ENCODE peak calls at places on chromosomes 2 and 18, in nine cellular contexts. X is fibroblast of lung, T is GM23338, F is PC-9, Q is ovary, W is left ventricle myocardium inferior, Y is heart left ventricle, G is breast epithelium, L is cardiac muscle cell. V is an unnamed sample. For H3K4me1, the result is how much of the 10 kb centered on the place peaks cover.

GRCh38 chr2:173652731-173653426 is 298.2 kb downstream of the CDCA7 start:
- DNase-seq in Q (no peak), T (no peak), Y (no peak), W (no peak), F (peak), X (peak), L (no peak), G (peak), V (no peak)

GRCh38 chr2:97995026-97995733 is 568 bp downstream of the TMEM131 start:
- DNase-seq in W (peak), Y (peak), G (no peak), X (peak), F (no peak), T (peak), Q (no peak), L (peak), V (no peak)

GRCh38 chr2:58435246-58435645 is 194.1 kb upstream of the FANCL start:
- DNase-seq in X (no peak), L (no peak), T (peak), G (no peak), F (no peak), W (no peak), Q (no peak), Y (no peak), V (no peak)

GRCh38 chr2:189824694-189825396 is 40.6 kb downstream of the PMS1 start:
- DNase-seq in W (no peak), G (no peak), T (no peak), Y (no peak), X (peak), L (no peak), Q (no peak), F (no peak), V (no peak)

GRCh38 chr18:79515331-79515730 is 119.6 kb downstream of the NFATC1 start:
- DNase-seq in Y (peak), F (no peak), G (peak), Q (peak), T (no peak), X (no peak), W (no peak), L (no peak), V (no peak)

GRCh38 chr18:26976206-26976605 is 110.7 kb upstream of the AQP4 start:
- DNase-seq in G (no peak), L (no peak), X (no peak), T (no peak), Y (no peak), Q (no peak), W (no peak), F (no peak), V (no peak)

GRCh38 chr2:75607988-75608683 is 38.4 kb upstream of the MRPL19 start:
- DNase-seq in X (peak), G (no peak), L (no peak), W (no peak), Y (no peak), T (peak), Q (no peak), F (no peak), V (no peak)

GRCh38 chr2:224104668-224105386 is 65.7 kb upstream of the SERPINE2 start:
- DNase-seq in Q (no peak), Y (no peak), L (no peak), X (peak), T (no peak), F (no peak), W (no peak), G (no peak), V (no peak)

GRCh38 chr18:37661061-37661460 is 95.5 kb upstream of the CELF4 start:
- DNase-seq in L (no peak), Y (no peak), W (no peak), G (no peak), T (no peak), F (no peak), Q (no peak), X (no peak), V (no peak)

GRCh38 chr2:148963461-148963860 is 75.0 kb upstream of the LYPD6B start:
- DNase-seq in Q (no peak), X (no peak), Y (no peak), G (no peak), T (no peak), L (no peak), F (no peak), W (no peak), V (no peak)

GRCh38 chr2:235688511-235689426 is 194.9 kb downstream of the AGAP1 start:
- DNase-seq in Q (no peak), G (no peak), Y (no peak), F (no peak), L (no peak), X (no peak), T (no peak), W (no peak), V (peak)

GRCh38 chr18:46555213-46555612 is 101.8 kb downstream of the LOXHD1 start:
- DNase-seq in T (no peak), F (no peak), X (no peak), L (no peak), Y (no peak), G (no peak), W (no peak), Q (no peak), V (no peak)

GRCh38 chr18:58960946-58961722 is 96.5 kb downstream of the ZNF532 start:
- DNase-seq in W (no peak), L (no peak), X (peak), Q (no peak), F (no peak), T (no peak), Y (no peak), G (no peak), V (no peak)

GRCh38 chr18:12406376-12407111 is 1.2 kb upstream of the PRELID3A start:
- DNase-seq in F (no peak), L (peak), Q (no peak), X (peak), G (no peak), Y (no peak), W (no peak), T (no peak), V (no peak)

GRCh38 chr18:23721711-23722479 is 32.6 kb downstream of the LAMA3 start:
- DNase-seq in X (peak), G (no peak), Q (no peak), W (no peak), L (no peak), T (no peak), Y (no peak), F (no peak), V (no peak)

GRCh38 chr18:43605224-43605623 is 327.9 kb upstream of the SYT4 start:
- DNase-seq in G (no peak), W (no peak), Y (no peak), L (no peak), X (no peak), F (no peak), Q (no peak), T (no peak), V (no peak)

GRCh38 chr18:1539276-1539675 is 634.6 kb downstream of the ADCYAP1 start:
- DNase-seq in W (no peak), G (no peak), T (no peak), Q (no peak), Y (no peak), X (no peak), L (no peak), F (no peak), V (no peak)

GRCh38 chr2:205461678-205462665 is 220.3 kb upstream of the NRP2 start:
- DNase-seq in L (no peak), X (peak), W (no peak), F (no peak), T (no peak), Q (no peak), G (no peak), Y (no peak), V (no peak)

GRCh38 chr2:143907801-143908200 is 612.1 kb downstream of the ZEB2 start:
- DNase-seq in W (no peak), G (no peak), F (no peak), X (no peak), T (no peak), Y (no peak), L (no peak), Q (no peak), V (no peak)

GRCh38 chr2:240643093-240643810 is 18.0 kb downstream of the GPR35 start:
- DNase-seq in X (no peak), L (no peak), W (peak), F (no peak), Y (no peak), T (no peak), Q (no peak), G (peak), V (no peak)

GRCh38 chr2:203238329-203238710 is 498 bp upstream of the CYP20A1 start:
- DNase-seq in W (no peak), Q (no peak), L (no peak), G (no peak), X (no peak), F (no peak), Y (peak), T (no peak), V (no peak)

GRCh38 chr18:14943967-14944636 is 196.1 kb downstream of the ANKRD30B start:
- DNase-seq in W (no peak), X (no peak), Q (no peak), G (no peak), F (no peak), T (no peak), Y (no peak), L (no peak), V (no peak)

GRCh38 chr18:49021076-49021432 is 70.3 kb upstream of the SMAD7 start:
- DNase-seq in F (no peak), X (no peak), Y (peak), W (no peak), L (no peak), T (no peak), G (no peak), Q (no peak), V (no peak)

GRCh38 chr2:14427982-14428567 is 204.4 kb upstream of the LRATD1 start:
- DNase-seq in F (no peak), Y (no peak), Q (no peak), T (no peak), G (no peak), W (no peak), L (no peak), X (peak), V (peak)

GRCh38 chr2:108194409-108195132 is 45.2 kb upstream of the SULT1C3 start:
- DNase-seq in X (no peak), Q (no peak), F (no peak), Y (no peak), L (peak), T (peak), W (no peak), G (no peak), V (no peak)

GRCh38 chr2:214052235-214052634 is 358.6 kb upstream of the VWC2L start:
- DNase-seq in W (no peak), Y (no peak), Q (no peak), L (peak), X (no peak), T (no peak), F (no peak), G (no peak), V (no peak)

GRCh38 chr2:227228061-227228667 is 63.7 kb downstream of the COL4A3 start:
- DNase-seq in Q (no peak), G (peak), L (no peak), W (peak), X (peak), F (peak), T (no peak), Y (peak), V (peak)

GRCh38 chr2:84757648-84758047 is 123.2 kb downstream of the TRABD2A start:
- DNase-seq in L (no peak), Q (no peak), X (no peak), W (no peak), T (peak), Y (no peak), G (no peak), F (no peak), V (no peak)

GRCh38 chr18:3248062-3248669 is 565 bp downstream of the MYL12A start:
- DNase-seq in L (peak), F (no peak), Q (no peak), W (peak), G (no peak), Y (no peak), T (peak), X (peak), V (no peak)

GRCh38 chr2:232842689-232843088 is 27.4 kb upstream of the SNORC start:
- DNase-seq in F (no peak), Q (no peak), L (no peak), T (no peak), Y (no peak), X (no peak), G (no peak), W (no peak), V (no peak)

GRCh38 chr2:23476786-23477185 is 91.8 kb downstream of the KLHL29 start:
- DNase-seq in X (no peak), G (no peak), F (no peak), Y (no peak), L (no peak), W (no peak), Q (no peak), T (no peak), V (no peak)

GRCh38 chr18:13449651-13450050 is 231.1 kb downstream of the LDLRAD4 start:
- DNase-seq in X (no peak), F (no peak), T (no peak), W (no peak), G (no peak), L (no peak), Q (no peak), Y (no peak), V (no peak)

DNA sequence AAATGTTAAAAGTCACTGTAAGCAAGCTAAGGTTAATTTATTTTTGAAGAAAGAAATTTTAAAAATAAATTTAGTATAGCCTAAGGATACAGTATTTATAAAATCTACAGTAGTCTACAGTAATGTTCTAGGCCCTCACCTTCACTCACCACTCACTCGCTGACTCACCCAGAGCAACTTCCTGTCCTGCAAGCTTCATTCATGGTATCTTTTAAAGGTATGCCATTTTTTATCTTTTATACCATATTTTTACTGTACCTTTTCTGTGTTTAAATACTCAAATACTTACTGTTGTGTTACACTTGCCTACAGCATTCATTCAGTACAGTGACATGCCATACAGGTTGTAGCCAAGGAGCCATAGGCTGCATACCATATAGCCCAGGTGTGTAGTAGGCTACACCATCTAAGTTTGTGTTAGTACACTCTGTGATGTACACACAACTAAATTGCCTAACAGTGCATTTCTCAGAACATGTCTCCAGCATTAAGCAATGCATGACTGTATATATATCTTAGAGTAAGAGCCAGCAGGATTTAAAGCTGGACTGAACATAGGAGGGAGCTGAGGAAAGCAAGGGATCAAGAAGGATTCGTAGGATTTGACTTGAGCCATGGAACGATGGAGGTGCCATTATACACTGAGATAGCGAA is 83.1 kb upstream of the KLF7 start:
- DNase-seq in F (no peak), T (no peak), Y (no peak), Q (no peak), L (no peak), G (no peak), X (peak), W (no peak), V (no peak)
- H3K4me3 ChIP-seq in F (no peak), T (no peak), Y (no peak), Q (no peak), L (no peak), G (no peak), X (no peak), W (no peak), V (no peak)

DNA sequence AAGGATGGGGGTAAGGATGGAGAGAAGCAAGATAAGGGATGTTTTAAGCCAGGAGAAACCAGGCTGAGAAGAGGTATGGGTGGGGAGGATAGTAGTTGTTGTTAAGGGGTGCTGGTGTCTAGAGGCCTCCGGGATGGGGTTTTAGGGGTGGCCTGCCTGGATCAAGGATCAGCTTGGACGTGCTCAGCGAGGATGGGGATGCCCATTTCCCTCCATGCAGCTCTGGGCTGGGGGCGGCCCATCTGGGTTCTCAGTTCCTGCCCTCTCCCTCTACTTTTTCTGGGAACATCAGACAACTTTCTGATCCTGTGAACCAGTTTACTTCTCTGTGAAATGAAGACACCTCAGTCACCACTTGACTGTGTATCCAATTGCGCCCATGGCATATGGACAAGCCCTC is 10.1 kb downstream of the B3GNT2 start:
- DNase-seq in G (no peak), Q (no peak), W (no peak), L (no peak), F (no peak), T (no peak), Y (no peak), X (no peak), V (no peak)
- H3K4me1 ChIP-seq in G (under half), Q (under half), W (half or more), L (under half), F (under half), T (half or more), Y (under half), X (under half), V (under half)

GRCh38 chr2:27914046-27914792 is 23.7 kb downstream of the BABAM2 start:
- DNase-seq in F (no peak), W (no peak), G (no peak), T (no peak), Q (no peak), Y (no peak), L (no peak), X (no peak), V (no peak)
- H3K27ac ChIP-seq in F (no peak), W (peak), G (peak), T (no peak), Q (no peak), Y (peak), L (no peak), X (no peak), V (no peak)

DNA sequence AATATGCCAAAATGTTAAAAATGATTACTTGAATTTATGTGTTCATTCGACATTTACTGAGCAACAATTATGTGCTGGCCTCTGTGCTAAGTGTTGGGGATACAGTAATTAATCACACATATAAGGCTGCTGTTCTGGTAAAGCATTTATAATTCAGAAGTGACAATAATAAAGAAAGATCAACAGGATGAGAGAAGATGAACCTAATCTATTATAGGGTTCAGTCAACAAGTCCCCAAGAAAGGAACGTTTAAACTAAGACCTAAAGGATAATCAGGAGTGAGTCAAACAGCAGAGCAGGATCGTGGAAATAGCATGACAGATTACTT is 60.1 kb upstream of the COX7A2L start:
- DNase-seq in F (no peak), Q (no peak), Y (no peak), L (no peak), W (no peak), G (no peak), T (no peak), X (no peak), V (no peak)
- H3K4me3 ChIP-seq in F (no peak), Q (no peak), Y (no peak), L (no peak), W (no peak), G (no peak), T (no peak), X (no peak), V (no peak)

DNA sequence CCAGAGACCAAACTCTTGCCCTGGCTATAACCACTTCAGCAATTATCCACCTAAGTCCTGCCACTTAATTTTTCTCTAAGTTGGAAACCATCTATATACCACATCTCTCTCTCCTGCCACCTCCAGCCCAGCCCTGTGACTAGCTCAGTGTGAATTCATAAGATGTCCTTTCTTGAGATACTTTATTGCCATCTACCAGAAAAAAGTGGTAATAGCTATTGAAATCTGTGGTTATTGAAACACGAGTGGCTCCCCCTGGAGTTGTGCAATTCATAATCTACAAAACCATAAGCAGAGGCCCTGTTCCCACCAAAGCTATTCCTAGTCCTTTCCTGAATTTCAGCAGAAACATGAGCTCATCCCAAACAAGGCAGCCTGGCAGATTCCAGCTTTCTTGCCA is 324.0 kb downstream of the TXNL1 start:
- DNase-seq in F (no peak), G (no peak), T (no peak), Y (no peak), Q (no peak), W (no peak), L (no peak), X (peak), V (no peak)
- H3K4me1 ChIP-seq in F (under half), G (under half), T (under half), Y (under half), Q (under half), W (under half), L (under half), X (under half), V (under half)

V was measured in right cardiac atrium.